ENCODE peak calls at places on chromosomes 11 and 22, in nine cellular contexts. M, W, N, S, T, Z, X, B and H are unnamed samples.

GRCh38 chr22:38107692-38108515 is 2.6 kb downstream of the BAIAP2L2 start:
- DNase-seq in M (no peak), W (no peak), N (peak; percentile 53), S (no peak), T (no peak), Z (no peak), X (no peak), B (no peak), H (no peak)

GRCh38 chr11:15936011-15936410 is 420.3 kb downstream of the SOX6 start:
- DNase-seq in M (no peak), W (no peak), N (no peak), S (peak; percentile 74), T (no peak), Z (no peak), X (no peak), B (no peak), H (no peak)

GRCh38 chr22:35506259-35506570 is 34.4 kb upstream of the RASD2 start:
- DNase-seq in M (no peak), W (no peak), N (no peak), S (no peak), T (no peak), Z (no peak), X (no peak), B (no peak), H (no peak)

GRCh38 chr11:33828604-33829429 is 54.5 kb upstream of the FBXO3 start:
- DNase-seq in M (peak; percentile 34), W (no peak), N (no peak), S (no peak), T (no peak), Z (no peak), X (peak; percentile 45), B (no peak), H (no peak)

GRCh38 chr11:121615506-121615905 is 162.7 kb upstream of the SORL1-AS1 start:
- DNase-seq in M (no peak), W (no peak), N (no peak), S (no peak), T (peak; percentile 21), Z (no peak), X (no peak), B (no peak), H (no peak)

GRCh38 chr22:44646668-44647067 is 55.3 kb upstream of the PRR5 start:
- DNase-seq in M (no peak), W (no peak), N (no peak), S (no peak), T (no peak), Z (no peak), X (peak; percentile 36), B (no peak), H (no peak)

GRCh38 chr11:106091480-106092123 is 14.1 kb downstream of the AASDHPPT start:
- DNase-seq in M (peak; percentile 60), W (peak; percentile 14), N (no peak), S (no peak), T (peak; percentile 44), Z (peak; percentile 73), X (no peak), B (peak; percentile 12), H (no peak)

GRCh38 chr11:64571050-64571409 is 20.0 kb upstream of the SLC22A12 start:
- DNase-seq in M (no peak), W (no peak), N (no peak), S (no peak), T (no peak), Z (no peak), X (no peak), B (no peak), H (no peak)

GRCh38 chr11:8838248-8838647 is 72.7 kb upstream of the AKIP1 start:
- DNase-seq in M (no peak), W (no peak), N (no peak), S (no peak), T (no peak), Z (no peak), X (no peak), B (no peak), H (no peak)

GRCh38 chr11:69683764-69684333 is 8.7 kb upstream of the LTO1 start:
- DNase-seq in M (no peak), W (no peak), N (no peak), S (no peak), T (no peak), Z (no peak), X (peak; percentile 73), B (no peak), H (no peak)

GRCh38 chr22:32839776-32840571 is 38.5 kb downstream of the TIMP3 start:
- DNase-seq in M (no peak), W (no peak), N (no peak), S (no peak), T (no peak), Z (no peak), X (no peak), B (no peak), H (no peak)

GRCh38 chr11:114180301-114181055 is 115.7 kb upstream of the NNMT start:
- DNase-seq in M (no peak), W (no peak), N (no peak), S (no peak), T (no peak), Z (peak; percentile 24), X (peak; percentile 59), B (no peak), H (no peak)

GRCh38 chr22:23856721-23857605 is 712 bp upstream of the SLC2A11 start:
- DNase-seq in M (no peak), W (no peak), N (no peak), S (no peak), T (peak; percentile 36), Z (no peak), X (peak; percentile 71), B (no peak), H (peak; percentile 48)

GRCh38 chr11:131748146-131749050 is 378.0 kb downstream of the NTM start:
- DNase-seq in M (peak; percentile 56), W (peak; percentile 17), N (peak; percentile 80), S (no peak), T (peak; percentile 56), Z (peak; percentile 33), X (peak; percentile 62), B (no peak), H (no peak)

GRCh38 chr11:93528757-93529639 is 14.2 kb downstream of the SMCO4 start:
- DNase-seq in M (no peak), W (no peak), N (no peak), S (no peak), T (no peak), Z (peak; percentile 26), X (no peak), B (no peak), H (no peak)

GRCh38 chr11:72702842-72703241 is 28.6 kb upstream of the PDE2A start:
- DNase-seq in M (no peak), W (no peak), N (no peak), S (no peak), T (no peak), Z (no peak), X (no peak), B (no peak), H (no peak)

GRCh38 chr11:63504933-63505586 is 824 bp upstream of the LGALS12 start:
- DNase-seq in M (no peak), W (no peak), N (no peak), S (no peak), T (no peak), Z (no peak), X (no peak), B (no peak), H (no peak)

GRCh38 chr22:36134167-36134566 is 26.4 kb downstream of the APOL3 start:
- DNase-seq in M (no peak), W (no peak), N (no peak), S (no peak), T (no peak), Z (peak; percentile 8), X (no peak), B (no peak), H (no peak)

GRCh38 chr11:119258180-119258579 is 52.0 kb downstream of the CBL start:
- DNase-seq in M (no peak), W (no peak), N (no peak), S (no peak), T (no peak), Z (peak; percentile 41), X (no peak), B (no peak), H (no peak)

GRCh38 chr11:121291896-121292502 is 572 bp upstream of the SC5D start:
- DNase-seq in M (peak; percentile 23), W (no peak), N (no peak), S (no peak), T (no peak), Z (peak; percentile 65), X (peak; percentile 42), B (no peak), H (no peak)

GRCh38 chr11:20005747-20006146 is 154.5 kb downstream of the DBX1 start:
- DNase-seq in M (no peak), W (no peak), N (no peak), S (no peak), T (no peak), Z (no peak), X (no peak), B (no peak), H (no peak)

GRCh38 chr11:109071712-109072524 is 350.1 kb upstream of the C11orf87 start:
- DNase-seq in M (no peak), W (no peak), N (no peak), S (no peak), T (no peak), Z (no peak), X (no peak), B (no peak), H (no peak)

GRCh38 chr11:27812341-27812740 is 112.1 kb upstream of the BDNF start:
- DNase-seq in M (no peak), W (no peak), N (no peak), S (no peak), T (no peak), Z (no peak), X (no peak), B (no peak), H (no peak)